ENCODE peak calls at places on chromosomes 4 and X, in six cellular contexts. K is Caki2, S is AG08395, E is NCI-H748 treated with DMSO at 0.1 percent for 48 hours, W is NCI-H524, I is NCI-H146. D is an unnamed sample.

GRCh38 chr4:158315706-158316105 is 105.4 kb downstream of the TMEM144 start:
- DNase-seq in K (no peak), S (peak), E (no peak), W (no peak), I (no peak), D (no peak)

GRCh38 chr4:73450398-73451004 is 14.5 kb downstream of the AFP start:
- DNase-seq in K (peak), S (peak), E (peak), W (no peak), I (peak), D (peak)

GRCh38 chrX:140163376-140164159 is 198.2 kb upstream of the CXorf66 start:
- DNase-seq in K (no peak), S (no peak), E (no peak), W (no peak), I (no peak), D (no peak)

GRCh38 chr4:104519588-104519987 is 24.9 kb upstream of the CXXC4 start:
- DNase-seq in K (no peak), S (no peak), E (no peak), W (no peak), I (no peak), D (no peak)

GRCh38 chr4:165814256-165815010 is 58.6 kb upstream of the TLL1 start:
- DNase-seq in K (peak), S (no peak), E (no peak), W (peak), I (no peak), D (no peak)

GRCh38 chrX:7110821-7111276 is 36.7 kb upstream of the STS start:
- DNase-seq in K (no peak), S (no peak), E (peak), W (no peak), I (no peak), D (no peak)

GRCh38 chr4:106038908-106039307 is 143.6 kb downstream of the NPNT start:
- DNase-seq in K (no peak), S (no peak), E (no peak), W (no peak), I (no peak), D (no peak)

GRCh38 chr4:1283711-1284110 is 6.0 kb upstream of the MAEA start:
- DNase-seq in K (no peak), S (no peak), E (no peak), W (no peak), I (no peak), D (no peak)

GRCh38 chr4:40811886-40812857 is 62.4 kb downstream of the NSUN7 start:
- DNase-seq in K (no peak), S (no peak), E (no peak), W (no peak), I (no peak), D (no peak)

GRCh38 chr4:146023334-146023967 is 84.8 kb upstream of the ZNF827 start:
- DNase-seq in K (no peak), S (no peak), E (no peak), W (no peak), I (no peak), D (no peak)

GRCh38 chr4:152398060-152398459 is 137.8 kb downstream of the FBXW7 start:
- DNase-seq in K (no peak), S (no peak), E (peak), W (no peak), I (peak), D (no peak)

GRCh38 chr4:53651142-53651720 is 59.9 kb upstream of the LNX1 start:
- DNase-seq in K (no peak), S (no peak), E (no peak), W (no peak), I (no peak), D (no peak)

GRCh38 chr4:107801766-107802211 is 22.9 kb upstream of the SGMS2 start:
- DNase-seq in K (peak), S (peak), E (no peak), W (no peak), I (no peak), D (no peak)

GRCh38 chrX:19332983-19333382 is 10.7 kb upstream of the PDHA1 start:
- DNase-seq in K (no peak), S (no peak), E (no peak), W (peak), I (peak), D (peak)

GRCh38 chr4:163344147-163345050 is 707 bp downstream of the NPY5R start:
- DNase-seq in K (peak), S (no peak), E (no peak), W (no peak), I (peak), D (peak)

GRCh38 chrX:51568586-51568985 is 50.1 kb downstream of the CENPVL3 start:
- DNase-seq in K (no peak), S (peak), E (no peak), W (no peak), I (no peak), D (no peak)

GRCh38 chr4:138639018-138639876 is 376.3 kb upstream of the NOCT start:
- DNase-seq in K (peak), S (no peak), E (no peak), W (no peak), I (no peak), D (no peak)

GRCh38 chrX:107485019-107485418 is 35.6 kb downstream of the FRMPD3 start:
- DNase-seq in K (no peak), S (no peak), E (no peak), W (peak), I (no peak), D (peak)

GRCh38 chrX:71111141-71111843 is at the start of gene IL2RG:
- DNase-seq in K (no peak), S (no peak), E (no peak), W (no peak), I (peak), D (no peak)

GRCh38 chr4:4456351-4456750 is 69.4 kb downstream of the NSG1 start:
- DNase-seq in K (no peak), S (no peak), E (no peak), W (no peak), I (no peak), D (no peak)

GRCh38 chr4:138870739-138871633 is 144.6 kb upstream of the NOCT start:
- DNase-seq in K (peak), S (peak), E (peak), W (peak), I (peak), D (peak)

GRCh38 chrX:53089224-53089842 is 4.6 kb upstream of the KANTR start:
- DNase-seq in K (peak), S (peak), E (peak), W (peak), I (peak), D (peak)

GRCh38 chrX:24553016-24553415 is 87.9 kb downstream of the PDK3 start:
- DNase-seq in K (no peak), S (no peak), E (no peak), W (no peak), I (no peak), D (no peak)

GRCh38 chr4:15163284-15163645 is 161.0 kb downstream of the CPEB2 start:
- DNase-seq in K (no peak), S (no peak), E (no peak), W (no peak), I (no peak), D (no peak)

GRCh38 chr4:122458625-122459024 is 2.1 kb upstream of the IL2 start:
- DNase-seq in K (no peak), S (peak), E (no peak), W (no peak), I (no peak), D (peak)

GRCh38 chr4:95120456-95120855 is 362.7 kb downstream of the BMPR1B start:
- DNase-seq in K (no peak), S (no peak), E (no peak), W (no peak), I (no peak), D (no peak)